ENCODE peak calls at places on chromosomes 5 and 9, in four cellular contexts. C is A549, Q is GM12878, S is SK-N-SH. B is an unnamed sample.
A peak's percentile ranks its signal among the peaks of the same experiment; 100 is the strongest.

GRCh38 chr9:136193891-136194279 is 11.0 kb downstream of the LHX3 start:
- DNase-seq in C (no peak), Q (no peak), S (no peak), B (no peak)

GRCh38 chr5:140073296-140073695 is 30.2 kb upstream of the NRG2 start:
- DNase-seq in C (no peak), Q (no peak), S (peak; percentile 32), B (no peak)

GRCh38 chr9:34771023-34771422 is 61.1 kb upstream of the CCL21 start:
- DNase-seq in C (no peak), Q (no peak), S (no peak), B (no peak)

GRCh38 chr5:139877129-139877597 is 81.6 kb downstream of the PSD2 start:
- DNase-seq in C (no peak), Q (no peak), S (no peak), B (no peak)

GRCh38 chr5:147403659-147404640 is 105.9 kb downstream of the DPYSL3 start:
- DNase-seq in C (peak; percentile 48), Q (peak; percentile 63), S (no peak), B (no peak)

GRCh38 chr9:135941288-135941995 is 19.7 kb downstream of the UBAC1 start:
- DNase-seq in C (no peak), Q (no peak), S (no peak), B (no peak)

GRCh38 chr5:177469750-177470525 is 3.5 kb downstream of the DBN1 start:
- DNase-seq in C (no peak), Q (no peak), S (no peak), B (no peak)

GRCh38 chr5:68738841-68739240 is 355.0 kb upstream of the SLC30A5 start:
- DNase-seq in C (no peak), Q (no peak), S (no peak), B (no peak)

GRCh38 chr9:445033-445432 is 230.4 kb downstream of the DOCK8 start:
- DNase-seq in C (no peak), Q (no peak), S (no peak), B (no peak)

GRCh38 chr5:181261320-181262085 is 560 bp upstream of the TRIM52 start:
- DNase-seq in C (peak; percentile 48), Q (no peak), S (peak; percentile 84), B (peak; percentile 61)

GRCh38 chr9:132589148-132590036 is 7.0 kb downstream of the BARHL1 start:
- DNase-seq in C (peak; percentile 36), Q (no peak), S (peak; percentile 71), B (no peak)

GRCh38 chr9:75149841-75150241 is 61.5 kb downstream of the OSTF1 start:
- DNase-seq in C (no peak), Q (no peak), S (no peak), B (no peak)

GRCh38 chr5:163661358-163661757 is 155.9 kb downstream of the MAT2B start:
- DNase-seq in C (no peak), Q (no peak), S (no peak), B (no peak)

GRCh38 chr9:121529237-121529987 is 29.8 kb upstream of the GGTA1 start:
- DNase-seq in C (no peak), Q (no peak), S (peak; percentile 83), B (no peak)

GRCh38 chr5:135457424-135458071 is 5.4 kb upstream of the TIFAB start:
- DNase-seq in C (peak; percentile 89), Q (no peak), S (peak; percentile 80), B (peak; percentile 56)

GRCh38 chr9:15373201-15373530 is 49.5 kb upstream of the SNAPC3 start:
- DNase-seq in C (no peak), Q (no peak), S (no peak), B (no peak)

GRCh38 chr9:86978413-86978812 is 31.1 kb upstream of the GAS1 start:
- DNase-seq in C (no peak), Q (no peak), S (no peak), B (no peak)

GRCh38 chr9:86977205-86977835 is 30.0 kb upstream of the GAS1 start:
- DNase-seq in C (no peak), Q (no peak), S (no peak), B (no peak)

GRCh38 chr9:86978986-86979385 is 31.7 kb upstream of the GAS1 start:
- DNase-seq in C (no peak), Q (no peak), S (no peak), B (no peak)

GRCh38 chr9:86980802-86981201 is 33.5 kb upstream of the GAS1 start:
- DNase-seq in C (no peak), Q (no peak), S (no peak), B (no peak)

GRCh38 chr9:86979686-86980085 is 32.4 kb upstream of the GAS1 start:
- DNase-seq in C (no peak), Q (no peak), S (no peak), B (no peak)
- H3K4me2 ChIP-seq in C (no peak overlapping the region), Q (no peak overlapping the region), S (no peak overlapping the region), B (no peak overlapping the region)

GRCh38 chr5:78803386-78803785 is 154.8 kb upstream of the LHFPL2 start:
- DNase-seq in C (no peak), Q (no peak), S (peak; percentile 38), B (no peak)
- TF ChIP-seq PBX3 in C (no peak), Q (no peak), S (no peak), B (no peak)

DNA sequence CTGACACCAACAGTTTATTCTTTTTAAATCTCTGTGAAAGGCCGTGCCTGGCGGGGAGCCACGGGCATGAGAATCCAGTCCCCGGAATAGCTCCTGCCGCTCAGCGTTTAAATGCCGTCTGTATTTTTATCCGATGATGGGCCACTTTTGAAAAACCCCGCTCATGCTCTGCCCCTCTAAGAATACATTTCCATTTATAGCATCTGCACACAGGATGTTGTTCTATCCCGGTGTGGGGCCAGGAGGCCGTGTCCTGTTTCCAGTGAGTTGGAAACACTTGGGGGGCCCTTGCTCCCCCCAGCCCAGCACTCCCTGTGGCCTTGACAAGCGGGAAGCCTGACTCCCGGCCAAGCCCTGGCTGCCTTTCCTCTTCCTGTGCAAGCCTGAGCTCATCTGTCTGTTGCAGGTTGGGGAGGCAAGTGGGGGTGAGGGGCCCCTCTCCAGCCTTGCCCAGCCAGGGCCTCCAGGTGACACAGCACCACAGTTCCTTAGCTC is 39.0 kb downstream of the ERGIC1 start:
- DNase-seq in C (no peak), Q (no peak), S (no peak), B (no peak)
- H3K4me2 ChIP-seq in C (no peak overlapping the region), Q (no peak overlapping the region), S (peak overlapping the region; percentile 48), B (no peak overlapping the region)

DNA sequence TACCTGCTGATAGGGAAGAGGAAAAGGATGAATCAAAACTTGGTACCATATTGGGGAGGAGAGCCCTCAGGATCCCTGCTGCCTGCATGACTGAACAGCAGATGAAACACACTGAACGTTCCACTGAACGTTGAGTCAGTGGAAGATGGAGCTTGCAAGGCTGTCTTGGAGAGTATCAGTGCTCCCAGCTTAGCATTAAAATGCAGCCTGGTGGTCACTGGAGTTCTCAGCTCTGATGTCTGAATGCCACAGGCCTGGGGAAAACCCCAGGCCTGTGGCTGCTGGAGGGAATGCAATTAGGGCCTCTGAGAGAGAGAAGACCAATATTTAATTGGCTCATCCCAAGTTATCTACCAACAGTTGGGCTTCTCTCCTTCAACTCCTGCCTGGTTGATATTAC is 54.5 kb downstream of the PDE4D start:
- DNase-seq in C (no peak), Q (no peak), S (no peak), B (no peak)
- TF ChIP-seq PBX3 in C (no peak), Q (no peak), S (no peak), B (no peak)

GRCh38 chr9:4099961-4100360 is 199.9 kb downstream of the GLIS3 start:
- DNase-seq in C (no peak), Q (no peak), S (no peak), B (no peak)
- H3K4me2 ChIP-seq in C (no peak overlapping the region), Q (no peak overlapping the region), S (no peak overlapping the region), B (no peak overlapping the region)

DNA sequence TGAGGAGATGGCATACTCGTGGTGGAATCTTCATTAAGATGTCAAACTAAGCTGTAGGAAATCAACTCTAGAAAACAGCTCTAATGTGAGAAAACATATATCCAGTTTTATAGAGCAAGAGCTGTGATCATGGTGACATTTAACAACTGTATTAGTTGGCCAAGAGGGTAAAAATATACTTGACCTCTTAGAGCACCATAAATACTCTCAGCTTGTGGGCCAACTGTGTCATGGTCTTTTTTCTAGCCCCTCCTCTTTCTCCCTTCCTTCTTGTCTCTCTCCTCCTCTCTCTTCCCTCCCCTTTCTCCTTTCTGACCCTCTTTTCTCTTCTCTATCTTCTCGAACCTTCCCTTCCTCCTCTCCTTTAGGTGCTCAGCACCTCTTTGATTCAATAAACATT is 54.7 kb downstream of the TMC1 start:
- DNase-seq in C (no peak), Q (no peak), S (no peak), B (no peak)
- TF ChIP-seq PBX3 in C (no peak), Q (no peak), S (no peak), B (no peak)

B was measured in HepG2.